ENCODE peak calls at places on chromosome 11, in five cellular contexts. K is GM12878, W is SK-N-SH, Y is K562, N is H1. H is an unnamed sample.

GRCh38 chr11:113874920-113875413 is 405 bp downstream of the USP28 start:
- DNase-seq in K (no peak), W (peak; percentile 37), Y (no peak), N (no peak), H (no peak)

GRCh38 chr11:10654211-10655150 is 39.1 kb downstream of the IRAG1 start:
- DNase-seq in K (peak; percentile 23), W (peak; percentile 66), Y (peak; percentile 89), N (no peak), H (peak; percentile 63)

GRCh38 chr11:1742371-1742770 is 8.0 kb downstream of the IFITM10 start:
- DNase-seq in K (no peak), W (no peak), Y (no peak), N (no peak), H (no peak)

GRCh38 chr11:128343870-128344269 is 243.5 kb downstream of the ETS1 start:
- DNase-seq in K (no peak), W (no peak), Y (no peak), N (no peak), H (no peak)

GRCh38 chr11:64894070-64894811 is 15.8 kb upstream of the EHD1 start:
- DNase-seq in K (no peak), W (peak; percentile 97), Y (peak; percentile 91), N (peak; percentile 50), H (peak; percentile 86)

GRCh38 chr11:35114901-35115687 is 23.9 kb upstream of the CD44 start:
- DNase-seq in K (no peak), W (no peak), Y (no peak), N (no peak), H (no peak)

GRCh38 chr11:128052912-128053641 is 534.3 kb downstream of the ETS1 start:
- DNase-seq in K (no peak), W (peak; percentile 15), Y (no peak), N (no peak), H (no peak)

GRCh38 chr11:86548278-86548917 is 124.0 kb downstream of the ME3 start:
- DNase-seq in K (no peak), W (no peak), Y (no peak), N (no peak), H (no peak)

GRCh38 chr11:29093416-29093815 is 923.4 kb downstream of the KCNA4 start:
- DNase-seq in K (no peak), W (no peak), Y (no peak), N (no peak), H (no peak)

GRCh38 chr11:19766810-19767209 is 54.2 kb downstream of the NAV2 start:
- DNase-seq in K (no peak), W (no peak), Y (no peak), N (no peak), H (no peak)

GRCh38 chr11:46631676-46632075 is 14.3 kb downstream of the ATG13 start:
- DNase-seq in K (no peak), W (no peak), Y (no peak), N (no peak), H (no peak)

GRCh38 chr11:102940714-102941588 is 14.6 kb downstream of the MMP13 start:
- DNase-seq in K (peak; percentile 37), W (peak; percentile 46), Y (peak; percentile 63), N (peak; percentile 7), H (peak; percentile 40)
- TF ChIP-seq GABPA in K (no peak), W (no peak), Y (no peak), N (no peak), H (no peak)

GRCh38 chr11:48013269-48013901 is 33.0 kb downstream of the PTPRJ start:
- DNase-seq in K (no peak), W (no peak), Y (no peak), N (no peak), H (peak; percentile 82)

GRCh38 chr11:48007677-48008076 is 27.3 kb downstream of the PTPRJ start:
- DNase-seq in K (no peak), W (no peak), Y (no peak), N (no peak), H (peak; percentile 72)

GRCh38 chr11:48014917-48015316 is 34.6 kb downstream of the PTPRJ start:
- DNase-seq in K (no peak), W (no peak), Y (no peak), N (no peak), H (peak; percentile 61)

GRCh38 chr11:48011125-48012050 is 31.0 kb downstream of the PTPRJ start:
- DNase-seq in K (no peak), W (no peak), Y (no peak), N (no peak), H (no peak)

GRCh38 chr11:48012051-48012391 is 31.7 kb downstream of the PTPRJ start:
- DNase-seq in K (no peak), W (no peak), Y (no peak), N (no peak), H (no peak)
- H3K27ac ChIP-seq in K (peak overlapping the region; percentile 52), W (no peak overlapping the region), Y (no peak overlapping the region), N (no peak overlapping the region), H (peak overlapping the region; percentile 19)

GRCh38 chr11:92154611-92155010 is 70.0 kb upstream of the FAT3 start:
- DNase-seq in K (no peak), W (no peak), Y (no peak), N (no peak), H (no peak)

GRCh38 chr11:92163879-92164278 is 60.7 kb upstream of the FAT3 start:
- DNase-seq in K (no peak), W (no peak), Y (no peak), N (no peak), H (no peak)

GRCh38 chr11:92159931-92160330 is 64.7 kb upstream of the FAT3 start:
- DNase-seq in K (no peak), W (no peak), Y (no peak), N (no peak), H (no peak)
- H3K4me3 ChIP-seq in K (no peak overlapping the region), W (no peak overlapping the region), Y (no peak overlapping the region), N (no peak overlapping the region), H (no peak overlapping the region)

GRCh38 chr11:12411806-12412727 is 34.7 kb downstream of the PARVA start:
- DNase-seq in K (no peak), W (peak; percentile 81), Y (peak; percentile 73), N (peak; percentile 68), H (no peak)
- TF ChIP-seq GABPA in K (no peak), W (no peak), Y (no peak), N (no peak), H (no peak)

H was measured in HL-60.